ENCODE peak calls at places on chromosomes 2 and 18, in five cellular contexts. One of them, this sample, is unnamed.
A peak's percentile ranks its signal among the peaks of the same experiment; 100 is the strongest.

GRCh38 chr2:117536139-117536538 is 278.4 kb upstream of the DDX18 start:
- DNase-seq in upper lobe of left lung: no peak
- DNase-seq in HCT116: no peak
- DNase-seq in coronary artery: no peak
- DNase-seq in PC-9: no peak
- DNase-seq in this sample: no peak

GRCh38 chr2:18645315-18645714 is 55.9 kb upstream of the NT5C1B start:
- DNase-seq in PC-9: no peak
- DNase-seq in HCT116: no peak
- DNase-seq in coronary artery: no peak
- DNase-seq in upper lobe of left lung: no peak
- DNase-seq in this sample: no peak

GRCh38 chr2:220188031-220188430 is 560.6 kb downstream of the SLC4A3 start:
- DNase-seq in HCT116: no peak
- DNase-seq in PC-9: peak; percentile 62
- DNase-seq in coronary artery: no peak
- DNase-seq in upper lobe of left lung: no peak
- DNase-seq in this sample: peak; percentile 27

GRCh38 chr2:142754182-142754581 is 123.3 kb upstream of the KYNU start:
- DNase-seq in upper lobe of left lung: no peak
- DNase-seq in HCT116: no peak
- DNase-seq in coronary artery: no peak
- DNase-seq in PC-9: no peak
- DNase-seq in this sample: no peak

GRCh38 chr2:144489315-144489920 is 30.5 kb downstream of the ZEB2 start:
- DNase-seq in upper lobe of left lung: no peak
- DNase-seq in HCT116: no peak
- DNase-seq in coronary artery: no peak
- DNase-seq in PC-9: no peak
- DNase-seq in this sample: no peak

GRCh38 chr18:45171575-45172225 is 443.6 kb upstream of the SLC14A2 start:
- DNase-seq in HCT116: no peak
- DNase-seq in PC-9: no peak
- DNase-seq in coronary artery: no peak
- DNase-seq in upper lobe of left lung: no peak
- DNase-seq in this sample: no peak

GRCh38 chr2:77938462-77938861 is 416.3 kb upstream of the LRRTM4 start:
- DNase-seq in coronary artery: no peak
- DNase-seq in upper lobe of left lung: no peak
- DNase-seq in PC-9: no peak
- DNase-seq in HCT116: no peak
- DNase-seq in this sample: no peak

GRCh38 chr2:196171946-196172345 is 568 bp upstream of the STK17B start:
- DNase-seq in HCT116: no peak
- DNase-seq in upper lobe of left lung: no peak
- DNase-seq in coronary artery: no peak
- DNase-seq in PC-9: no peak
- DNase-seq in this sample: no peak

GRCh38 chr2:234309431-234309830 is 187.4 kb downstream of the ARL4C start:
- DNase-seq in PC-9: no peak
- DNase-seq in HCT116: no peak
- DNase-seq in coronary artery: no peak
- DNase-seq in upper lobe of left lung: no peak
- DNase-seq in this sample: no peak

GRCh38 chr2:232521098-232521497 is 910 bp downstream of the PRSS56 start:
- DNase-seq in coronary artery: no peak
- DNase-seq in upper lobe of left lung: peak; percentile 55
- DNase-seq in PC-9: no peak
- DNase-seq in HCT116: no peak
- DNase-seq in this sample: no peak

GRCh38 chr2:120224256-120224655 is 1.1 kb upstream of the TMEM185B start:
- DNase-seq in coronary artery: peak; percentile 71
- DNase-seq in upper lobe of left lung: no peak
- DNase-seq in HCT116: no peak
- DNase-seq in PC-9: no peak
- DNase-seq in this sample: no peak

GRCh38 chr18:9637036-9637767 is 22.8 kb upstream of the PPP4R1 start:
- DNase-seq in upper lobe of left lung: no peak
- DNase-seq in HCT116: no peak
- DNase-seq in coronary artery: no peak
- DNase-seq in PC-9: no peak
- DNase-seq in this sample: no peak

GRCh38 chr2:136238552-136239346 is 120.8 kb upstream of the CXCR4 start:
- DNase-seq in coronary artery: no peak
- DNase-seq in upper lobe of left lung: no peak
- DNase-seq in PC-9: peak; percentile 56
- DNase-seq in HCT116: no peak
- DNase-seq in this sample: peak; percentile 14

GRCh38 chr2:141142025-141142424 is 988.8 kb downstream of the LRP1B start:
- DNase-seq in coronary artery: no peak
- DNase-seq in HCT116: no peak
- DNase-seq in upper lobe of left lung: no peak
- DNase-seq in PC-9: no peak
- DNase-seq in this sample: no peak

GRCh38 chr18:49812321-49813070 is 837 bp downstream of the ACAA2 start:
- DNase-seq in HCT116: no peak
- DNase-seq in PC-9: no peak
- DNase-seq in coronary artery: no peak
- DNase-seq in upper lobe of left lung: no peak
- DNase-seq in this sample: no peak

GRCh38 chr18:23585007-23585871 is 1.1 kb downstream of the NPC1 start:
- DNase-seq in PC-9: peak; percentile 70
- DNase-seq in coronary artery: no peak
- DNase-seq in upper lobe of left lung: no peak
- DNase-seq in HCT116: no peak
- DNase-seq in this sample: no peak

GRCh38 chr18:23587220-23587642 is 925 bp upstream of the NPC1 start:
- DNase-seq in PC-9: no peak
- DNase-seq in coronary artery: no peak
- DNase-seq in upper lobe of left lung: no peak
- DNase-seq in HCT116: no peak
- DNase-seq in this sample: no peak

GRCh38 chr18:23584019-23584970 is 2.0 kb downstream of the NPC1 start:
- DNase-seq in HCT116: no peak
- DNase-seq in coronary artery: no peak
- DNase-seq in upper lobe of left lung: no peak
- DNase-seq in PC-9: no peak
- DNase-seq in this sample: no peak

GRCh38 chr18:23586249-23587196 is at the start of gene NPC1:
- DNase-seq in HCT116: peak; percentile 80
- DNase-seq in coronary artery: peak; percentile 97
- DNase-seq in upper lobe of left lung: peak; percentile 99
- DNase-seq in PC-9: peak; percentile 88
- DNase-seq in this sample: peak; percentile 75

GRCh38 chr18:23585897-23586248 is 433 bp downstream of the NPC1 start:
- DNase-seq in upper lobe of left lung: no peak
- DNase-seq in PC-9: no peak
- DNase-seq in coronary artery: no peak
- DNase-seq in HCT116: no peak
- DNase-seq in this sample: no peak
- TF ChIP-seq CTCF in upper lobe of left lung: no peak
- TF ChIP-seq CTCF in PC-9: no peak
- TF ChIP-seq CTCF in coronary artery: no peak
- TF ChIP-seq CTCF in HCT116: no peak
- TF ChIP-seq CTCF in this sample: no peak

DNA sequence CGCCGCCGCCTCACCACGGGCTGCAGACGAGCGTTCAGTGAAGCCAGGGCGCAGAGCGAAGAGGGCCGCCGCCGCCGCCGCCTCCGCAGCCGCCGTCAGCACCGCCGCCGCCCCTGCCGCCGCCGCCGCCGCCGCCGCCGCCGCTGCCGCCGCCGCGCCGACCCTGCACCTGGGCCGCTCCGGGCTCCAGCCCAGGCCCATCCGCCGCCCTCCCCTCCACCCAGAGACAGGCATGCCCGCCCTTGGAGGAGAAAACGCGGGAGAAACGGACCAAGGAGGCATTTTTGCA is 3.0 kb downstream of the POU3F3 start:
- DNase-seq in coronary artery: no peak
- DNase-seq in HCT116: no peak
- DNase-seq in upper lobe of left lung: peak; percentile 82
- DNase-seq in PC-9: no peak
- DNase-seq in this sample: no peak
- H3K4me3 ChIP-seq in coronary artery: peak overlapping the region; percentile 57
- H3K4me3 ChIP-seq in HCT116: no peak overlapping the region
- H3K4me3 ChIP-seq in upper lobe of left lung: peak overlapping the region; percentile 23
- H3K4me3 ChIP-seq in PC-9: no peak overlapping the region
- H3K4me3 ChIP-seq in this sample: no peak overlapping the region

DNA sequence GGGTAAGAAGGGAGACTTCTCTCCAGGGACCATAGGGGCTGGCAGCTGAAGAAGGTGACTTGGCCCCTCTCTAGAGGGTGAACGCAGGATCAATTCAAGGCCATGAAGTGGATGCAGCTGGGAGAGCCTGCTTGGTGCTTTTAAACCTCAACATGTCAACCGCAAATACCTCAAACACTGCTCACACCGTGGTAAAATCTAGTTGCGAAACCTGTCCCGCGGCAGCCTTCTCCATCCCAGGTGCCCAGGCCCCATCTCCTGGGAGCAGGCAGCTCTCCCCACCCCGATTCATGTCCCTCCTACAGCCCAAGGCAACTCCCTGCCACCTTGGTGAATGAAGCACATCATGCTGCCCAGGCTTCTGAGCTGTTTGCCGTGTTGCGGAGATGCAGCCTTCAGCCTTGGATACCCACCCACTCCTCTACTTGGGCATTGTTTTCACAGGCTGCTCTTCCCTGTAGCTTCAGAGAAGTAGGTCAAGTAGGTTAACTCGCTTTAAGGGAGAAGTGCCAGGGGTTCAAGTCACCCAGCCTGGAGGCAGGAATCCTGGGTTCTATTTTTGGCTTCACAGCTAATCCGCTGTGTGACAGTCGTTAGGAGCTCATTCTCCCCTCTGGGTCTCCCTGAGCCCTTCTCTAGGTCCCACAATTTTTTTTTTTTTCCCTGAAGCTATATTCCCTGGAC is 6.2 kb upstream of the EFR3B start:
- DNase-seq in HCT116: no peak
- DNase-seq in upper lobe of left lung: no peak
- DNase-seq in PC-9: peak; percentile 93
- DNase-seq in coronary artery: no peak
- DNase-seq in this sample: no peak
- TF ChIP-seq CTCF in HCT116: no peak
- TF ChIP-seq CTCF in upper lobe of left lung: no peak
- TF ChIP-seq CTCF in PC-9: no peak
- TF ChIP-seq CTCF in coronary artery: no peak
- TF ChIP-seq CTCF in this sample: no peak

DNA sequence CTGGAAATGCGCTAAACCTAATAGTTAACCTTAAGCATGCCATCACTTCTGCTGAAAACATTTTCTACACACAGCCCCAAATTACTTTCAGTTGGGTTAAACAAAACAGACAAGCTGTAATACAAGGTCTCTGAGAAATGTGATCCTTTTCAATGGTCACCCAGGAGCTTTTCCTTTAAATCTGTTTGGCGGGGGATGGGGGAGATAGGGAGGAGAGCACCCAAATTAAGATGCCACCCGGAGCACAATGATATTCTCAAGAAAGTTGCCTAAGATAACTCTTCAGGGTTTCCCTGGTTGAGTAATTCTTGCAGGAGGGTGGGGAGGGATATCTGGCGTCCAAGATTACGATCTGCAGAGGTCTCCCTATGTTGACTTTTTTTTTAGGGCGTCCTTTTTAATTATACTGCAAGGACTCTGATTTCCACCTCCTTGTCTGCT is 971 bp downstream of the GAREM1 start:
- DNase-seq in upper lobe of left lung: no peak
- DNase-seq in coronary artery: no peak
- DNase-seq in PC-9: no peak
- DNase-seq in HCT116: no peak
- DNase-seq in this sample: no peak
- H3K4me3 ChIP-seq in upper lobe of left lung: peak overlapping the region; percentile 75
- H3K4me3 ChIP-seq in coronary artery: peak overlapping the region; percentile 98
- H3K4me3 ChIP-seq in PC-9: peak overlapping the region; percentile 77
- H3K4me3 ChIP-seq in HCT116: peak overlapping the region; percentile 77
- H3K4me3 ChIP-seq in this sample: peak overlapping the region; percentile 56

DNA sequence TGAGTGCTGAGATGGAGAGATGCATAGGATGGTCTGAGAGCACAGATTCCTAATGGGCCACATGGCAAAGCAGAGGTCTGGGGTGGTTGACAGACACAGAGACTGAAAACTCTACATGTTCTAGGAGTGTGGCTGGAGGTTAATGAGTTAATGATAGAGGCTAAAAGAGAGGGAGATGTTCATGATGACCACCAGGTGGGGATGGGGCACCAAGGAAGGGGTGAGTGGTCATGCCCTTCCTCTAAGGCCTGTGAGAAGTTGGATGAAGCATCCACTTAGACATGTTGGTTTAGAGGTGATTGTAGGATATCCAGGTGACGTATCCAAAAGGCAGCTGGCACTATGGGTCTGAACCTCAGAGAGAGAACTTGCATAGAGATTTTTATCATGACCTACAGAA is 102.1 kb downstream of the LRP2 start:
- DNase-seq in PC-9: no peak
- DNase-seq in upper lobe of left lung: no peak
- DNase-seq in coronary artery: no peak
- DNase-seq in HCT116: no peak
- DNase-seq in this sample: no peak
- TF ChIP-seq CTCF in PC-9: no peak
- TF ChIP-seq CTCF in upper lobe of left lung: no peak
- TF ChIP-seq CTCF in coronary artery: no peak
- TF ChIP-seq CTCF in HCT116: peak; percentile 18
- TF ChIP-seq CTCF in this sample: no peak

GRCh38 chr2:160309585-160309984 is 109.5 kb upstream of the ITGB6 start:
- DNase-seq in coronary artery: no peak
- DNase-seq in HCT116: no peak
- DNase-seq in PC-9: no peak
- DNase-seq in upper lobe of left lung: no peak
- DNase-seq in this sample: no peak
- H3K4me3 ChIP-seq in coronary artery: no peak overlapping the region
- H3K4me3 ChIP-seq in HCT116: no peak overlapping the region
- H3K4me3 ChIP-seq in PC-9: no peak overlapping the region
- H3K4me3 ChIP-seq in upper lobe of left lung: no peak overlapping the region
- H3K4me3 ChIP-seq in this sample: no peak overlapping the region

This sample was measured in BJ.